ENCODE peak calls at places on chromosomes 2 and 18, in ten cellular contexts. One of them, this sample, is unnamed.
A peak's percentile ranks its signal among the peaks of the same experiment; 100 is the strongest.

GRCh38 chr18:11247381-11247970 is 98.1 kb upstream of the PIEZO2 start:
- DNase-seq in SJSA1: no peak
- DNase-seq in GM19239: no peak
- DNase-seq in NAMALWA: no peak
- DNase-seq in NCI-H2081: no peak
- DNase-seq in MV-4-11: no peak
- DNase-seq in heart left ventricle: no peak
- DNase-seq in naive B cell: no peak
- DNase-seq in C1 segment of cervical spinal cord: no peak
- DNase-seq in WTC11: no peak
- DNase-seq in this sample: no peak

GRCh38 chr2:188787002-188787660 is 187.0 kb upstream of the COL3A1 start:
- DNase-seq in SJSA1: no peak
- DNase-seq in GM19239: no peak
- DNase-seq in C1 segment of cervical spinal cord: no peak
- DNase-seq in MV-4-11: no peak
- DNase-seq in WTC11: no peak
- DNase-seq in NAMALWA: no peak
- DNase-seq in naive B cell: no peak
- DNase-seq in heart left ventricle: no peak
- DNase-seq in NCI-H2081: no peak
- DNase-seq in this sample: no peak

GRCh38 chr2:117963446-117963845 is 50.4 kb downstream of the CCDC93 start:
- DNase-seq in naive B cell: no peak
- DNase-seq in NAMALWA: no peak
- DNase-seq in MV-4-11: no peak
- DNase-seq in SJSA1: no peak
- DNase-seq in NCI-H2081: no peak
- DNase-seq in GM19239: no peak
- DNase-seq in heart left ventricle: no peak
- DNase-seq in C1 segment of cervical spinal cord: no peak
- DNase-seq in WTC11: no peak
- DNase-seq in this sample: no peak

GRCh38 chr18:55869965-55870585 is 282.1 kb upstream of the TCF4 start:
- DNase-seq in NAMALWA: no peak
- DNase-seq in WTC11: no peak
- DNase-seq in NCI-H2081: no peak
- DNase-seq in MV-4-11: peak; percentile 10
- DNase-seq in GM19239: no peak
- DNase-seq in naive B cell: no peak
- DNase-seq in SJSA1: no peak
- DNase-seq in heart left ventricle: peak; percentile 35
- DNase-seq in C1 segment of cervical spinal cord: no peak
- DNase-seq in this sample: no peak

GRCh38 chr2:28621172-28622100 is 125.6 kb downstream of the PLB1 start:
- DNase-seq in C1 segment of cervical spinal cord: peak; percentile 28
- DNase-seq in naive B cell: peak; percentile 63
- DNase-seq in MV-4-11: peak; percentile 87
- DNase-seq in NCI-H2081: peak; percentile 63
- DNase-seq in GM19239: no peak
- DNase-seq in SJSA1: peak; percentile 75
- DNase-seq in WTC11: peak; percentile 45
- DNase-seq in NAMALWA: peak; percentile 45
- DNase-seq in heart left ventricle: peak; percentile 73
- DNase-seq in this sample: peak; percentile 37

GRCh38 chr2:72414108-72414507 is 266.4 kb upstream of the CYP26B1 start:
- DNase-seq in C1 segment of cervical spinal cord: no peak
- DNase-seq in GM19239: no peak
- DNase-seq in heart left ventricle: no peak
- DNase-seq in NAMALWA: no peak
- DNase-seq in SJSA1: no peak
- DNase-seq in naive B cell: no peak
- DNase-seq in MV-4-11: no peak
- DNase-seq in WTC11: no peak
- DNase-seq in NCI-H2081: no peak
- DNase-seq in this sample: no peak

GRCh38 chr2:193847140-193847539 is 1652.4 kb upstream of the TMEFF2 start:
- DNase-seq in C1 segment of cervical spinal cord: no peak
- DNase-seq in MV-4-11: no peak
- DNase-seq in NAMALWA: no peak
- DNase-seq in GM19239: no peak
- DNase-seq in NCI-H2081: no peak
- DNase-seq in heart left ventricle: no peak
- DNase-seq in naive B cell: no peak
- DNase-seq in WTC11: no peak
- DNase-seq in SJSA1: no peak
- DNase-seq in this sample: no peak

GRCh38 chr2:31196622-31197021 is 20.7 kb downstream of the CAPN14 start:
- DNase-seq in GM19239: no peak
- DNase-seq in C1 segment of cervical spinal cord: no peak
- DNase-seq in NCI-H2081: no peak
- DNase-seq in WTC11: no peak
- DNase-seq in naive B cell: no peak
- DNase-seq in heart left ventricle: no peak
- DNase-seq in SJSA1: no peak
- DNase-seq in NAMALWA: no peak
- DNase-seq in MV-4-11: no peak
- DNase-seq in this sample: no peak

GRCh38 chr2:88724643-88725332 is 33.3 kb downstream of the RPIA start:
- DNase-seq in GM19239: no peak
- DNase-seq in C1 segment of cervical spinal cord: no peak
- DNase-seq in MV-4-11: no peak
- DNase-seq in NCI-H2081: no peak
- DNase-seq in naive B cell: no peak
- DNase-seq in heart left ventricle: no peak
- DNase-seq in NAMALWA: no peak
- DNase-seq in SJSA1: no peak
- DNase-seq in WTC11: no peak
- DNase-seq in this sample: no peak

GRCh38 chr2:24919100-24919976 is 699 bp downstream of the ADCY3 start:
- DNase-seq in naive B cell: peak; percentile 22
- DNase-seq in WTC11: no peak
- DNase-seq in C1 segment of cervical spinal cord: no peak
- DNase-seq in MV-4-11: no peak
- DNase-seq in NAMALWA: peak; percentile 30
- DNase-seq in heart left ventricle: no peak
- DNase-seq in SJSA1: no peak
- DNase-seq in NCI-H2081: no peak
- DNase-seq in GM19239: peak; percentile 71
- DNase-seq in this sample: peak; percentile 42

GRCh38 chr2:96868555-96869280 is 1.2 kb downstream of the SEMA4C start:
- DNase-seq in GM19239: peak; percentile 85
- DNase-seq in WTC11: peak; percentile 74
- DNase-seq in heart left ventricle: peak; percentile 93
- DNase-seq in SJSA1: peak; percentile 94
- DNase-seq in MV-4-11: peak; percentile 87
- DNase-seq in naive B cell: no peak
- DNase-seq in NAMALWA: no peak
- DNase-seq in NCI-H2081: peak; percentile 90
- DNase-seq in C1 segment of cervical spinal cord: no peak
- DNase-seq in this sample: peak; percentile 57

GRCh38 chr2:186755066-186755465 is 61.2 kb downstream of the FAM171B start:
- DNase-seq in C1 segment of cervical spinal cord: no peak
- DNase-seq in heart left ventricle: no peak
- DNase-seq in naive B cell: no peak
- DNase-seq in WTC11: no peak
- DNase-seq in NCI-H2081: no peak
- DNase-seq in MV-4-11: no peak
- DNase-seq in NAMALWA: no peak
- DNase-seq in GM19239: no peak
- DNase-seq in SJSA1: no peak
- DNase-seq in this sample: no peak

GRCh38 chr18:44098551-44099098 is 582.1 kb upstream of the SETBP1 start:
- DNase-seq in GM19239: no peak
- DNase-seq in C1 segment of cervical spinal cord: no peak
- DNase-seq in MV-4-11: no peak
- DNase-seq in NCI-H2081: no peak
- DNase-seq in NAMALWA: peak; percentile 41
- DNase-seq in WTC11: peak; percentile 40
- DNase-seq in SJSA1: no peak
- DNase-seq in heart left ventricle: no peak
- DNase-seq in naive B cell: no peak
- DNase-seq in this sample: peak; percentile 3

GRCh38 chr2:29192526-29192925 is 77.3 kb downstream of the CLIP4 start:
- DNase-seq in naive B cell: no peak
- DNase-seq in GM19239: no peak
- DNase-seq in WTC11: no peak
- DNase-seq in SJSA1: no peak
- DNase-seq in heart left ventricle: no peak
- DNase-seq in NAMALWA: no peak
- DNase-seq in C1 segment of cervical spinal cord: no peak
- DNase-seq in MV-4-11: no peak
- DNase-seq in NCI-H2081: no peak
- DNase-seq in this sample: no peak

This sample was measured in germinal center.